ENCODE peak calls at places on chromosomes 3 and 15, in four cellular contexts. One of them, this sample, is unnamed.

GRCh38 chr15:77036537-77037474 is 34.1 kb downstream of the TSPAN3 start:
- DNase-seq in astrocyte: no peak
- DNase-seq in fibroblast of pulmonary artery: no peak
- DNase-seq in HFF-Myc: no peak
- DNase-seq in this sample: no peak

GRCh38 chr3:44477312-44478030 is at the start of gene ZNF445:
- DNase-seq in astrocyte: peak
- DNase-seq in fibroblast of pulmonary artery: peak
- DNase-seq in HFF-Myc: no peak
- DNase-seq in this sample: peak

GRCh38 chr15:64146885-64147681 is 4.4 kb upstream of the SNX22 start:
- DNase-seq in astrocyte: no peak
- DNase-seq in fibroblast of pulmonary artery: no peak
- DNase-seq in HFF-Myc: no peak
- DNase-seq in this sample: peak

GRCh38 chr3:1275495-1275894 is 182.7 kb downstream of the CNTN6 start:
- DNase-seq in astrocyte: no peak
- DNase-seq in fibroblast of pulmonary artery: no peak
- DNase-seq in HFF-Myc: no peak
- DNase-seq in this sample: no peak

GRCh38 chr3:172341482-172342059 is 106.7 kb downstream of the GHSR start:
- DNase-seq in astrocyte: peak
- DNase-seq in fibroblast of pulmonary artery: peak
- DNase-seq in HFF-Myc: peak
- DNase-seq in this sample: peak

GRCh38 chr15:85771781-85772445 is 22.8 kb downstream of the KLHL25 start:
- DNase-seq in astrocyte: no peak
- DNase-seq in fibroblast of pulmonary artery: peak
- DNase-seq in HFF-Myc: no peak
- DNase-seq in this sample: peak

GRCh38 chr3:9349321-9350117 is 13.3 kb upstream of the THUMPD3 start:
- DNase-seq in astrocyte: peak
- DNase-seq in fibroblast of pulmonary artery: peak
- DNase-seq in HFF-Myc: peak
- DNase-seq in this sample: peak

GRCh38 chr3:158460929-158461328 is 110.1 kb upstream of the MLF1 start:
- DNase-seq in astrocyte: no peak
- DNase-seq in fibroblast of pulmonary artery: peak
- DNase-seq in HFF-Myc: no peak
- DNase-seq in this sample: peak

GRCh38 chr3:14424711-14425573 is 22.5 kb downstream of the SLC6A6 start:
- DNase-seq in astrocyte: no peak
- DNase-seq in fibroblast of pulmonary artery: no peak
- DNase-seq in HFF-Myc: no peak
- DNase-seq in this sample: no peak

GRCh38 chr3:159604151-159604581 is 384.5 kb upstream of the IL12A start:
- DNase-seq in astrocyte: peak
- DNase-seq in fibroblast of pulmonary artery: peak
- DNase-seq in HFF-Myc: no peak
- DNase-seq in this sample: peak

GRCh38 chr15:96870510-96871039 is 540.1 kb downstream of the NR2F2 start:
- DNase-seq in astrocyte: no peak
- DNase-seq in fibroblast of pulmonary artery: no peak
- DNase-seq in HFF-Myc: no peak
- DNase-seq in this sample: no peak

GRCh38 chr3:83738202-83738601 is 1220.6 kb upstream of the CADM2 start:
- DNase-seq in astrocyte: no peak
- DNase-seq in fibroblast of pulmonary artery: no peak
- DNase-seq in HFF-Myc: no peak
- DNase-seq in this sample: no peak

GRCh38 chr15:68874788-68875187 is 54.1 kb upstream of the ANP32A start:
- DNase-seq in astrocyte: no peak
- DNase-seq in fibroblast of pulmonary artery: no peak
- DNase-seq in HFF-Myc: no peak
- DNase-seq in this sample: no peak
- H3K4me3 ChIP-seq in astrocyte: no peak
- H3K4me3 ChIP-seq in fibroblast of pulmonary artery: no peak
- H3K4me3 ChIP-seq in HFF-Myc: no peak
- H3K4me3 ChIP-seq in this sample: no peak

DNA sequence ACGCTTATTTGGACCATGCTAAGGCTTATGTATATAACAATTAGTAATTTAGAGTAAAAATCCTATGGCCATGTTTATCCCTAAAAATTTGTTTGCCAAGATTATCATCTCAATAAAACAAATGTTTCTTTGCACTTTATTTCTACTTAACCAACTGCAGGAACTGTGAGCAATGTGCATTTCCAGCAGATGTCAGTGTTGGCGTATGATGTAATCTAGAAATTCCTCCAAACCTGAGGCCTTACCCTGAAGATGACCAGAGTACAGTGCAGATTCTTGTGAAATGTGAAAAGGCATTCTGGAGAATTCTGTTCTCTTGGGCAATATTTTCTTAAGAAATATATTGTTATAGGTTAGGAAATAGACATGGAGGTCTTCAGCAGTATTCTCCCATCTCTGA is 205.9 kb downstream of the MBNL1 start:
- DNase-seq in astrocyte: peak
- DNase-seq in fibroblast of pulmonary artery: peak
- DNase-seq in HFF-Myc: peak
- DNase-seq in this sample: peak
- TF ChIP-seq CTCF in astrocyte: peak
- TF ChIP-seq CTCF in fibroblast of pulmonary artery: peak
- TF ChIP-seq CTCF in HFF-Myc: peak
- TF ChIP-seq CTCF in this sample: peak

GRCh38 chr3:3102751-3103150 is 7.4 kb downstream of the IL5RA start:
- DNase-seq in astrocyte: no peak
- DNase-seq in fibroblast of pulmonary artery: no peak
- DNase-seq in HFF-Myc: no peak
- DNase-seq in this sample: no peak
- H3K4me3 ChIP-seq in astrocyte: no peak
- H3K4me3 ChIP-seq in fibroblast of pulmonary artery: no peak
- H3K4me3 ChIP-seq in HFF-Myc: no peak
- H3K4me3 ChIP-seq in this sample: no peak

DNA sequence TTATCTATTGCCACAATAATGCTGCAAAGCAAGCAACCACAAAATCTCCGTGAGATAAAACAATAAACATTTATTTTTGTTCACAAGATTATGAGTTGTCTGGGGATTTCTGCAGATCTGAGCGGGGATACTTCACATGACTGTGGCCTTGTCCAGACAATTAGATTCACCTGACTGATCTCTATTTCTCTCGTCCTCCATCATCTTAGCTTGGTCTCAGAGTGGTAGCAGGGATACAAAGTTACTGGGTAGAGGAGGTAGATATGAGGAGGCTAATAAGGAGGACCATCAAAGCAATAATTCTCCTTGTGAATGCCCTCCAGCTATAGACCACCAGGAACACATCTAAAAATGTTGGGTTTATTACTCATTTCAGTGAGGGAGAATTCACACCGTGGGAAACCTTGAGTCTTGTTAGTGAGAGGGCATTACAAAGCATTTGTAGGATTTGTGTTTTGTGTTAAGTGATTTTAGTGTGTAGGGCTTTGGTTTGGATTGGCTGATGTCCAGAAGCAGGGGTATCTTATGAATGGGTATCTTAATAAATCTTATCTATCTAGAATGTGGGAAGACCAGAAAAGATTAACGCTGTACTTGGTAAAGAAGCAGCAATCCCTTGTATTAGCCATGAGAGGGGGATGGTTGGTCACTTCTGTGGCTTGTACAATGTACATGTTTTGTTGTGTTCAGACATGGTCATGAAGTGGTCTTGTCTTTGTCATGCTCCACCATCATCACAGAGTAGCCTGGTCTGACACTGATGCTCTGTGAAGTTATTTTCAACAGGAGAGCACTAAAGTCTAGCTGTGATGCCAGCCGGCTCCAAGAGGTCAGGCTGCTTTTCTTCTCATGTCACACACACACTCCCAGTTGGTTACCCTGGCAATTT is 287.6 kb upstream of the STT3B start:
- DNase-seq in astrocyte: no peak
- DNase-seq in fibroblast of pulmonary artery: peak
- DNase-seq in HFF-Myc: no peak
- DNase-seq in this sample: peak
- TF ChIP-seq CTCF in astrocyte: no peak
- TF ChIP-seq CTCF in fibroblast of pulmonary artery: no peak
- TF ChIP-seq CTCF in HFF-Myc: no peak
- TF ChIP-seq CTCF in this sample: no peak

GRCh38 chr3:66038726-66039589 is at the start of gene MAGI1:
- DNase-seq in astrocyte: peak
- DNase-seq in fibroblast of pulmonary artery: peak
- DNase-seq in HFF-Myc: peak
- DNase-seq in this sample: peak
- H3K4me3 ChIP-seq in astrocyte: peak
- H3K4me3 ChIP-seq in fibroblast of pulmonary artery: peak
- H3K4me3 ChIP-seq in HFF-Myc: peak
- H3K4me3 ChIP-seq in this sample: peak

DNA sequence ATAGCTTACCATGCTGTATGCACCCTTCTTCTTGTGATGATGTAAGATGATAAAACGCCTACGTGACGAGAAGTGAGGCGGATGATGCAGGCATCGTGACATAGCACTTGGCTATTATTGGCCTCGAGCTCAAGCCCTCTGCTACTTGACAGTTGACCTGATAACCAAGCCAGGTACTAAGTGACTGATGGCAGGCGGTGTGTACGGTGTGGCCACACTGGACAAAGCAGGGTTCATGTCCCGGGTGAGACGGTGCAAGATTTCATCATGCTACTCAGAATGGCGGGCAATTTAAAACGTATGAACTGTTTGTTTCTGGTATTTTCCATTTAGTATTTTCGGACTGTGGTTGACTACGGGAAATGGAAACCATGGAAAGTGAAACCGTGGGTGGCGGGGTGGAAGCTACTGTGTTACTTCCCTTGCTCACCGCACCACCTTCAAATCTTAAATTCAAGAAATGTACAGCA is 57.7 kb downstream of the SLC12A8 start:
- DNase-seq in astrocyte: no peak
- DNase-seq in fibroblast of pulmonary artery: no peak
- DNase-seq in HFF-Myc: no peak
- DNase-seq in this sample: no peak
- TF ChIP-seq CTCF in astrocyte: no peak
- TF ChIP-seq CTCF in fibroblast of pulmonary artery: no peak
- TF ChIP-seq CTCF in HFF-Myc: no peak
- TF ChIP-seq CTCF in this sample: no peak

GRCh38 chr15:25418202-25418601 is 20.6 kb downstream of the UBE3A start:
- DNase-seq in astrocyte: no peak
- DNase-seq in fibroblast of pulmonary artery: no peak
- DNase-seq in HFF-Myc: no peak
- DNase-seq in this sample: no peak

GRCh38 chr15:25415217-25415616 is 23.6 kb downstream of the UBE3A start:
- DNase-seq in astrocyte: no peak
- DNase-seq in fibroblast of pulmonary artery: no peak
- DNase-seq in HFF-Myc: no peak
- DNase-seq in this sample: no peak

GRCh38 chr15:25415707-25416106 is 23.1 kb downstream of the UBE3A start:
- DNase-seq in astrocyte: no peak
- DNase-seq in fibroblast of pulmonary artery: no peak
- DNase-seq in HFF-Myc: no peak
- DNase-seq in this sample: no peak

GRCh38 chr15:25417604-25418003 is 21.2 kb downstream of the UBE3A start:
- DNase-seq in astrocyte: no peak
- DNase-seq in fibroblast of pulmonary artery: no peak
- DNase-seq in HFF-Myc: no peak
- DNase-seq in this sample: no peak

GRCh38 chr15:25416693-25417092 is 22.1 kb downstream of the UBE3A start:
- DNase-seq in astrocyte: no peak
- DNase-seq in fibroblast of pulmonary artery: no peak
- DNase-seq in HFF-Myc: no peak
- DNase-seq in this sample: peak
- H3K4me3 ChIP-seq in astrocyte: no peak
- H3K4me3 ChIP-seq in fibroblast of pulmonary artery: no peak
- H3K4me3 ChIP-seq in HFF-Myc: no peak
- H3K4me3 ChIP-seq in this sample: no peak

GRCh38 chr3:112987710-112988334 is 3.0 kb upstream of the GTPBP8 start:
- DNase-seq in astrocyte: no peak
- DNase-seq in fibroblast of pulmonary artery: no peak
- DNase-seq in HFF-Myc: no peak
- DNase-seq in this sample: no peak

GRCh38 chr3:112995800-112996199 is 5.0 kb downstream of the GTPBP8 start:
- DNase-seq in astrocyte: no peak
- DNase-seq in fibroblast of pulmonary artery: no peak
- DNase-seq in HFF-Myc: no peak
- DNase-seq in this sample: no peak

DNA sequence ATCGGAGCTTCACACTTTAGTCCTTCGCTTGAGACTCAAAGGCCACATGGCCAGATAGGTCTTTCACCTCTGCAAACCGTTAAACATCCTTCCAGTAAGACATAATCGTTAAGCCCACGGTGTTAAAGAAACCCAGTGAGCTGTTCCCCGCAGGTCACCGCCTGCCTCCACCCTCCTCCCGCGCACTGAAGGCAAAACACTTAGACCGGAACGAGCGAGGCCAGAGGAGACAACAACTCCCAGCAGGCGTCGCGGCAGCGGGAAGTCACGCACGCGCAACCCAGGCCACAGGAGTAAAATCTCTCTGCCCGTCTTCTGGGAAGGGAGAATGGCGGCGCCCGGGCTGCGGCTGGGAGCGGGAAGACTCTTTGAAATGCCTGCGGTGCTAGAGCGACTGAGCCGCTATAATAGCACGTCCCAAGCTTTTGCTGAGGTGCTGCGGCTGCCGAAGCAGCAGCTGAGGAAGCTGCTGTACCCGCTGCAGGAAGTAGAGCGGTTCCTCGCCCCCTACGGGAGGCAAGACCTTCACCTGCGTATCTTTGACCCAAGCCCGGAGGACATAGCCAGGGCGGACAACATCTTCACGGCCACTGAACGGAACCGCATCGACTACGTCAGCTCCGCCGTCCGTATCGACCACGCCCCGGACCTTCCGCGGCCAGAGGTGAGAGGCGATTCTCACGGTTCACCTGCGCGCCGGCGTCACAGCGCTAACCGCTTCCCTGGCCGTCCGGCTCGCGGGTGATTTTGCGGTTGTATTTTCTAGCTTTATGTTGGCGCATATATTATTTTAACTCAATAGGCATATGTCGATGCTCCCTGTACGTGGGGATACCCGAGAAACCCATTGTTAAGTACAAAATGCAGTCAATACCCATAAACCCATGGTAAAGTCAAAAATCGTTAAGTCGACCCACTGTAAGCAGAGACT is at the start of gene GTPBP8:
- DNase-seq in astrocyte: peak
- DNase-seq in fibroblast of pulmonary artery: peak
- DNase-seq in HFF-Myc: peak
- DNase-seq in this sample: peak
- TF ChIP-seq CTCF in astrocyte: no peak
- TF ChIP-seq CTCF in fibroblast of pulmonary artery: no peak
- TF ChIP-seq CTCF in HFF-Myc: no peak
- TF ChIP-seq CTCF in this sample: peak

GRCh38 chr15:57320543-57321220 is 55.6 kb upstream of the CGNL1 start:
- DNase-seq in astrocyte: peak
- DNase-seq in fibroblast of pulmonary artery: peak
- DNase-seq in HFF-Myc: no peak
- DNase-seq in this sample: peak
- H3K4me3 ChIP-seq in astrocyte: no peak
- H3K4me3 ChIP-seq in fibroblast of pulmonary artery: no peak
- H3K4me3 ChIP-seq in HFF-Myc: no peak
- H3K4me3 ChIP-seq in this sample: no peak